ENCODE peak calls at places on chromosome 4, in five cellular contexts. F is HepG2, N is ovary, V is A549, T is H1. I is an unnamed sample. For H3K4me1, the result is how much of the 10 kb centered on the place peaks cover.

GRCh38 chr4:38499101-38499500 is 164.9 kb upstream of the KLF3 start:
- DNase-seq in F (no peak), N (no peak), V (no peak), T (no peak), I (no peak)

GRCh38 chr4:53592686-53593641 is 1.7 kb upstream of the LNX1 start:
- DNase-seq in F (no peak), N (peak), V (peak), T (peak), I (no peak)

GRCh38 chr4:38673109-38673978 is 9.3 kb downstream of the KLF3 start:
- DNase-seq in F (peak), N (peak), V (peak), T (no peak), I (no peak)

GRCh38 chr4:122977103-122977502 is 54.7 kb upstream of the NUDT6 start:
- DNase-seq in F (no peak), N (no peak), V (no peak), T (no peak), I (no peak)

GRCh38 chr4:92339671-92340070 is 35.9 kb downstream of the GRID2 start:
- DNase-seq in F (no peak), N (no peak), V (no peak), T (no peak), I (no peak)

GRCh38 chr4:112321768-112322684 is 24.9 kb downstream of the ALPK1 start:
- DNase-seq in F (peak), N (peak), V (peak), T (no peak), I (peak)

GRCh38 chr4:26861434-26862186 is 969 bp downstream of the STIM2 start:
- DNase-seq in F (peak), N (peak), V (peak), T (no peak), I (no peak)

GRCh38 chr4:43264730-43265129 is 372.2 kb downstream of the GRXCR1 start:
- DNase-seq in F (no peak), N (no peak), V (no peak), T (no peak), I (no peak)

GRCh38 chr4:128416921-128417320 is 129.3 kb upstream of the PGRMC2 start:
- DNase-seq in F (no peak), N (no peak), V (no peak), T (no peak), I (no peak)

GRCh38 chr4:148118179-148118578 is 324.0 kb downstream of the NR3C2 start:
- DNase-seq in F (no peak), N (no peak), V (no peak), T (no peak), I (no peak)

GRCh38 chr4:56958111-56958517 is 19.3 kb downstream of the NOA1 start:
- DNase-seq in F (no peak), N (peak), V (no peak), T (no peak), I (peak)

GRCh38 chr4:77240469-77241066 is 83.6 kb downstream of the CCNG2 start:
- DNase-seq in F (peak), N (peak), V (peak), T (peak), I (no peak)

GRCh38 chr4:174627473-174627872 is 105.2 kb upstream of the HPGD start:
- DNase-seq in F (no peak), N (no peak), V (no peak), T (no peak), I (no peak)

GRCh38 chr4:140153744-140154571 is at the start of gene MAML3:
- DNase-seq in F (peak), N (peak), V (no peak), T (peak), I (peak)
- TF ChIP-seq POLR2A in F (no peak), N (peak), V (peak), T (no peak), I (peak)

GRCh38 chr4:76212851-76213414 is 691 bp downstream of the SCARB2 start:
- DNase-seq in F (no peak), N (no peak), V (peak), T (no peak), I (peak)
- H3K4me1 ChIP-seq in F (half or more), N (under half), V (under half), T (under half), I (half or more)

GRCh38 chr4:155984398-155984797 is 30.7 kb upstream of the CTSO start:
- DNase-seq in F (no peak), N (no peak), V (no peak), T (no peak), I (no peak)
- TF ChIP-seq EP300 in F (no peak), N (no peak), V (no peak), T (no peak), I (no peak)

DNA sequence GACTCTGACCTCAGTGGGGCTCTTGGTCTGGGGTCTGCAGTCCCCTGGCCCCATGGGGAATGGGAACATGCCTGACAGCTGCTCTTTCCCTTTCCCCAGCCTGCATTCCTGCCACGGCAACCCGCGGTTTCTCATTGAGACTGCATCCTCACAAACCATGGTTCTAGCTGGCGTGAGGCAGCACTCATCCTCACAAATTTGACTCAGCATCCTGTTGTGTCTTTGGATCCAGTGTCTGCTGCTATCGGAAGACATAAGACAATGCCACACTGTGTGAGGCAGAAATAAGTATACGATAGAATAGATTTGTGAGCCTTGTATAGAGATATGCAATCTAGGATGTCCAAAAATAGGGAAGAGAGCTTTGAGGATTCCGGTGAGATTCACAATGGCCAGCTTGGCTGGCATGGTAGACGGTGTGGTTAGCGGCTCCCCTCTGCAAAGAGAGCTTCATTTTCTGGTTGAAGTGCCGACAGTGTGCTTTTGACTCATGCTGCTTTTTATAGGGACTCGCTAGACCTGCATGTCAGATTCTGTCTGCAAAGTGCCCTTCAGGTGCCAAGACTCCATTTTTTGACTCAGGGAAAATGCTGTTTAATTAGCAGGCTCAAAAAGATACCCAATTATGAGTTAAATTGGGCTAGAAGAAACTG is 161.3 kb upstream of the PSAPL1 start:
- DNase-seq in F (no peak), N (no peak), V (no peak), T (no peak), I (no peak)
- TF ChIP-seq POLR2A in F (no peak), N (no peak), V (no peak), T (no peak), I (no peak)

GRCh38 chr4:46908148-46908547 is 897 bp downstream of the COX7B2 start:
- DNase-seq in F (no peak), N (no peak), V (no peak), T (no peak), I (no peak)
- H3K4me1 ChIP-seq in F (under half), N (under half), V (under half), T (under half), I (under half)

DNA sequence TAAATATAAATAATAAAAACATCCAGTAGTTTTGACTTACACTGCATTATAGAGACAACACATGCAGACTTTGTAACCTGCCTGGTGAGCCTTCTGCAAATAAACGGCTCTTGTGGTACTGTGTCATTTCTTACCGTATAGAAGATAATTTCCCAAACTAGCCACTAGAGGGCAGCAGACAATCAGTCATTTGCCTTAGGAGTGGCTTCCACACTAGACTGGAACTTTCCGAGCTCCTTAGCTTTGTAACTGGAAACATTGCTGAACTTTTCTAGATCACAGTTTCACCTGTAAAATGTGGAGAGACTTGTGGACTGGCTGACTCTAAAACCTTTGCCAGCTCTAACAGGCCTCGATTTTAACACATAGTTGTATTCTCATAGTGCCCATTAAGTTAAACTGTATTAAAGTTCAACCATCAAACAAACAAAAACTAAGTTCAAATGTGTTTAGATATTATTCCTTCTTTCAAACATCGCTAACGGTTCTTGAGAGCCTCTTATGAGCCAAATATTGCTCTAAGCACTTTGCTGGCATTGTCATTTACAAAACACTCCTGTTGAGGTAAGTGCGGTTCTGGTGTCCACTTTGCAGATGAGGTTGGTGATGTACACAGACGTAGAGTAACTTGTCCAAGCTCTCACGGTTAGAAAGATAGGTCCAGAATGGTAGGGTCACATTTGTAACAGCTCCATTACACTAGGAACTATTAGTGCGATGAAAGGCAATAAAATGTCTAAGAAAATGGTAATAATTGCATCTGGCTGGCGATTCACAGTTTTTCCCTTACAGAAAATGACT is 345.5 kb downstream of the ANK2 start:
- DNase-seq in F (peak), N (no peak), V (peak), T (peak), I (no peak)
- TF ChIP-seq EP300 in F (no peak), N (no peak), V (no peak), T (no peak), I (no peak)

GRCh38 chr4:185203380-185204237 is at the start of gene CFAP97:
- DNase-seq in F (peak), N (peak), V (peak), T (no peak), I (peak)
- TF ChIP-seq POLR2A in F (no peak), N (peak), V (no peak), T (no peak), I (peak)

GRCh38 chr4:25306658-25307057 is 5.9 kb upstream of the ZCCHC4 start:
- DNase-seq in F (no peak), N (no peak), V (no peak), T (no peak), I (no peak)

GRCh38 chr4:25299476-25300203 is 12.9 kb upstream of the ZCCHC4 start:
- DNase-seq in F (peak), N (no peak), V (no peak), T (no peak), I (no peak)

GRCh38 chr4:25297528-25298242 is 14.9 kb upstream of the ZCCHC4 start:
- DNase-seq in F (no peak), N (no peak), V (no peak), T (no peak), I (no peak)

GRCh38 chr4:25303578-25303977 is 9.0 kb upstream of the ZCCHC4 start:
- DNase-seq in F (no peak), N (no peak), V (no peak), T (no peak), I (no peak)

DNA sequence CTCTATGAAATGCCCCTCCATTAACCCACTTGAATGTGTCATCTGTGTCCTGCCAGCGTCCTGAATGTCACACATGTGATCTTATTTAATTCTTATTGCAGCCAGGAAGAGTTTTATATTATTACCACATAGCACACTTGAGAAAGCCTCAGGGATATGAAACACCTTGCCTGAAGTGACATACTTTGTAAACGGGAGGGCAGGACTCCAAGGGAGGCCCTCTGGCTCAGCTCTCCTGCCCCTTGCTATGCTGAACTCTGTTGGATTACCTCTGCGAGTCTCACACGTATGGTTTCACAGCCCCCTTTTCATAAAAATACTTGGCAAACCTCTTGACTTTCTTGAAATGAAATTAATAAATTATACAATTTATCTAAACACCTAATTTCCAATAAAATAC is 11.1 kb upstream of the ZCCHC4 start:
- DNase-seq in F (no peak), N (no peak), V (no peak), T (no peak), I (no peak)
- H3K4me1 ChIP-seq in F (under half), N (under half), V (under half), T (under half), I (under half)

GRCh38 chr4:2858451-2859217 is 15.0 kb downstream of the ADD1 start:
- DNase-seq in F (peak), N (no peak), V (no peak), T (no peak), I (no peak)

GRCh38 chr4:2861631-2862436 is 18.2 kb downstream of the ADD1 start:
- DNase-seq in F (no peak), N (no peak), V (no peak), T (no peak), I (no peak)

GRCh38 chr4:2859514-2859913 is 15.9 kb downstream of the ADD1 start:
- DNase-seq in F (no peak), N (no peak), V (no peak), T (no peak), I (no peak)

GRCh38 chr4:2862528-2862927 is 18.9 kb downstream of the ADD1 start:
- DNase-seq in F (no peak), N (no peak), V (no peak), T (peak), I (no peak)

DNA sequence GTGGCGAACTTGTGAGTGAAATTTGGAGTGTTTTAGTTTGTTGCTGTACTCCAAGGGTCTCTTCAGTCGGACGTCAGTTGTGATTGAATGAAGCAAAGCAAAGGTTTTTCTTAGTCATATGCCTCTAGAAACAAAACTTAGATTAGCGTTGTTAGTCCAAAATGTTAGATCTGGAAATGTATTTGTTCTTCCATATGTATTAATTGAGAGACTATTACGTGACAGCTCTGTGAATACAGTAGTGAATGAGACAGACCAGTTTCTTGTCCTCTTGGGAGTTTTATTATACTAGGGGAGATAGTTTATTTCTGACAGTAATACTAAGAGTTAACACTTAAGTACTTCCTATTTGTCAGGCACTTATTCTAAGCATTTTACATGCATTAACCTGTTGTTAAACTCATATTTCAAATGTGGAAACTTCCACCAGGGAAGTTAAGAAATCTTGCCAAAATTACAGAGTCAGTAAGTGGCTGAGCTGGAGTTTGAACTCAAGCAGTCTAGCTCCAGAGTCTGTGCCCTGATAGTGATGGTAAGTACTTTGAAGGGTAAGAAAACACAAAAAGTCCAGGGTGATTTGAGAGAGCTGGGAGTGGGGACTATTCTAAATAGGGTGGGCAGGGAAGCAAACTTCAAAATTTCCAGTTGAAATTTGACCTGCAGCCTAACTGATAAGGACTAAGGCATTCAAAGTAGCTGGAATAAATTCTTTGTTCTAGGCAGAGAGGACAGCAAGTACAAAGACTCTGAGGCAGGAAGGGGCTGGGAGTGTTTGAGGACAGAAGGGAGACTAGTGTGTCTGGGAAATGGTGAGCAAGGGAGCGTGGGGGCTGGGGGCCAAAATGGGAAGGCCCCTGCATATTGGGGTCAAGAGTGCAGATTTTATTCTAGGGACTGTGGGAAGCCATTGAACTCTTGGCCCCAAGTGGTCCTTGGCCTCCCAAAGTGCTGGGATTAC is 17.0 kb downstream of the ADD1 start:
- DNase-seq in F (peak), N (peak), V (no peak), T (no peak), I (no peak)
- TF ChIP-seq EP300 in F (no peak), N (no peak), V (no peak), T (no peak), I (no peak)

GRCh38 chr4:119048446-119048845 is 87.2 kb upstream of the MYOZ2 start:
- DNase-seq in F (no peak), N (no peak), V (no peak), T (no peak), I (no peak)
- TF ChIP-seq POLR2A in F (no peak), N (no peak), V (no peak), T (no peak), I (no peak)

I was measured in esophagus muscularis mucosa.